ENCODE peak calls at places on chromosomes 12 and 14, in seven cellular contexts. One of them, this sample, is unnamed.

GRCh38 chr12:50514526-50515276 is 9.9 kb downstream of the DIP2B start:
- DNase-seq in activated gamma-delta T cell: no peak
- DNase-seq in T follicular helper cell: no peak
- DNase-seq in GM18507: no peak
- DNase-seq in stimulated activated CD8-positive, alpha-beta memory T cell treated with anti-CD3 and anti-CD28 coated beads, Interleukin-2, amount 100 ng/mL, for 48 hours: no peak
- DNase-seq in thoracic aorta: no peak
- DNase-seq in GM03348: no peak
- DNase-seq in this sample: no peak

GRCh38 chr12:69570000-69570516 is 15.2 kb upstream of the CCT2 start:
- DNase-seq in activated gamma-delta T cell: no peak
- DNase-seq in T follicular helper cell: no peak
- DNase-seq in GM18507: no peak
- DNase-seq in stimulated activated CD8-positive, alpha-beta memory T cell treated with anti-CD3 and anti-CD28 coated beads, Interleukin-2, amount 100 ng/mL, for 48 hours: no peak
- DNase-seq in thoracic aorta: no peak
- DNase-seq in GM03348: peak
- DNase-seq in this sample: no peak

GRCh38 chr14:57052705-57053302 is 215.9 kb downstream of the EXOC5 start:
- DNase-seq in activated gamma-delta T cell: no peak
- DNase-seq in T follicular helper cell: no peak
- DNase-seq in GM18507: no peak
- DNase-seq in stimulated activated CD8-positive, alpha-beta memory T cell treated with anti-CD3 and anti-CD28 coated beads, Interleukin-2, amount 100 ng/mL, for 48 hours: no peak
- DNase-seq in thoracic aorta: no peak
- DNase-seq in GM03348: no peak
- DNase-seq in this sample: no peak

GRCh38 chr12:32074432-32074831 is 32.2 kb upstream of the BICD1 start:
- DNase-seq in activated gamma-delta T cell: no peak
- DNase-seq in T follicular helper cell: no peak
- DNase-seq in GM18507: no peak
- DNase-seq in stimulated activated CD8-positive, alpha-beta memory T cell treated with anti-CD3 and anti-CD28 coated beads, Interleukin-2, amount 100 ng/mL, for 48 hours: no peak
- DNase-seq in thoracic aorta: no peak
- DNase-seq in GM03348: no peak
- DNase-seq in this sample: no peak

GRCh38 chr14:75648066-75648838 is 12.4 kb downstream of the ERG28 start:
- DNase-seq in activated gamma-delta T cell: no peak
- DNase-seq in T follicular helper cell: no peak
- DNase-seq in GM18507: no peak
- DNase-seq in stimulated activated CD8-positive, alpha-beta memory T cell treated with anti-CD3 and anti-CD28 coated beads, Interleukin-2, amount 100 ng/mL, for 48 hours: no peak
- DNase-seq in thoracic aorta: no peak
- DNase-seq in GM03348: peak
- DNase-seq in this sample: no peak

GRCh38 chr14:77203611-77204456 is 22.2 kb downstream of the TMEM63C start:
- DNase-seq in activated gamma-delta T cell: no peak
- DNase-seq in T follicular helper cell: no peak
- DNase-seq in GM18507: no peak
- DNase-seq in stimulated activated CD8-positive, alpha-beta memory T cell treated with anti-CD3 and anti-CD28 coated beads, Interleukin-2, amount 100 ng/mL, for 48 hours: no peak
- DNase-seq in thoracic aorta: no peak
- DNase-seq in GM03348: no peak
- DNase-seq in this sample: no peak

GRCh38 chr12:100793182-100793581 is 1.4 kb upstream of the ANO4 start:
- DNase-seq in activated gamma-delta T cell: no peak
- DNase-seq in T follicular helper cell: no peak
- DNase-seq in GM18507: no peak
- DNase-seq in stimulated activated CD8-positive, alpha-beta memory T cell treated with anti-CD3 and anti-CD28 coated beads, Interleukin-2, amount 100 ng/mL, for 48 hours: no peak
- DNase-seq in thoracic aorta: no peak
- DNase-seq in GM03348: peak
- DNase-seq in this sample: no peak

GRCh38 chr12:57700317-57700716 is 6.4 kb downstream of the OS9 start:
- DNase-seq in activated gamma-delta T cell: no peak
- DNase-seq in T follicular helper cell: no peak
- DNase-seq in GM18507: no peak
- DNase-seq in stimulated activated CD8-positive, alpha-beta memory T cell treated with anti-CD3 and anti-CD28 coated beads, Interleukin-2, amount 100 ng/mL, for 48 hours: no peak
- DNase-seq in thoracic aorta: no peak
- DNase-seq in GM03348: no peak
- DNase-seq in this sample: no peak

GRCh38 chr14:74913986-74914573 is 9.0 kb downstream of the RPS6KL1 start:
- DNase-seq in activated gamma-delta T cell: no peak
- DNase-seq in T follicular helper cell: no peak
- DNase-seq in GM18507: no peak
- DNase-seq in stimulated activated CD8-positive, alpha-beta memory T cell treated with anti-CD3 and anti-CD28 coated beads, Interleukin-2, amount 100 ng/mL, for 48 hours: no peak
- DNase-seq in thoracic aorta: no peak
- DNase-seq in GM03348: peak
- DNase-seq in this sample: no peak

GRCh38 chr14:101444116-101444515 is 117.2 kb upstream of the DIO3 start:
- DNase-seq in activated gamma-delta T cell: no peak
- DNase-seq in T follicular helper cell: no peak
- DNase-seq in GM18507: no peak
- DNase-seq in stimulated activated CD8-positive, alpha-beta memory T cell treated with anti-CD3 and anti-CD28 coated beads, Interleukin-2, amount 100 ng/mL, for 48 hours: no peak
- DNase-seq in thoracic aorta: no peak
- DNase-seq in GM03348: peak
- DNase-seq in this sample: no peak

GRCh38 chr14:63902375-63902976 is 49.7 kb downstream of the SYNE2 start:
- DNase-seq in activated gamma-delta T cell: no peak
- DNase-seq in T follicular helper cell: no peak
- DNase-seq in GM18507: no peak
- DNase-seq in stimulated activated CD8-positive, alpha-beta memory T cell treated with anti-CD3 and anti-CD28 coated beads, Interleukin-2, amount 100 ng/mL, for 48 hours: no peak
- DNase-seq in thoracic aorta: no peak
- DNase-seq in GM03348: no peak
- DNase-seq in this sample: no peak

GRCh38 chr14:29800961-29801360 is 126.7 kb downstream of the PRKD1 start:
- DNase-seq in activated gamma-delta T cell: no peak
- DNase-seq in T follicular helper cell: no peak
- DNase-seq in GM18507: no peak
- DNase-seq in stimulated activated CD8-positive, alpha-beta memory T cell treated with anti-CD3 and anti-CD28 coated beads, Interleukin-2, amount 100 ng/mL, for 48 hours: no peak
- DNase-seq in thoracic aorta: no peak
- DNase-seq in GM03348: no peak
- DNase-seq in this sample: no peak

GRCh38 chr12:50985322-50985721 is 33.0 kb downstream of the HIGD1C start:
- DNase-seq in activated gamma-delta T cell: no peak
- DNase-seq in T follicular helper cell: no peak
- DNase-seq in GM18507: no peak
- DNase-seq in stimulated activated CD8-positive, alpha-beta memory T cell treated with anti-CD3 and anti-CD28 coated beads, Interleukin-2, amount 100 ng/mL, for 48 hours: no peak
- DNase-seq in thoracic aorta: no peak
- DNase-seq in GM03348: peak
- DNase-seq in this sample: no peak

GRCh38 chr12:50053583-50053982 is 3.8 kb upstream of the ASIC1 start:
- DNase-seq in activated gamma-delta T cell: no peak
- DNase-seq in T follicular helper cell: no peak
- DNase-seq in GM18507: no peak
- DNase-seq in stimulated activated CD8-positive, alpha-beta memory T cell treated with anti-CD3 and anti-CD28 coated beads, Interleukin-2, amount 100 ng/mL, for 48 hours: no peak
- DNase-seq in thoracic aorta: no peak
- DNase-seq in GM03348: no peak
- DNase-seq in this sample: no peak

GRCh38 chr12:93578221-93578620 is 5.7 kb downstream of the SOCS2 start:
- DNase-seq in activated gamma-delta T cell: no peak
- DNase-seq in T follicular helper cell: no peak
- DNase-seq in GM18507: no peak
- DNase-seq in stimulated activated CD8-positive, alpha-beta memory T cell treated with anti-CD3 and anti-CD28 coated beads, Interleukin-2, amount 100 ng/mL, for 48 hours: no peak
- DNase-seq in thoracic aorta: no peak
- DNase-seq in GM03348: no peak
- DNase-seq in this sample: no peak

GRCh38 chr12:43444940-43445564 is 107.0 kb downstream of the ADAMTS20 start:
- DNase-seq in activated gamma-delta T cell: no peak
- DNase-seq in T follicular helper cell: peak
- DNase-seq in GM18507: peak
- DNase-seq in stimulated activated CD8-positive, alpha-beta memory T cell treated with anti-CD3 and anti-CD28 coated beads, Interleukin-2, amount 100 ng/mL, for 48 hours: peak
- DNase-seq in thoracic aorta: no peak
- DNase-seq in GM03348: peak
- DNase-seq in this sample: peak

GRCh38 chr12:111791507-111791906 is 24.8 kb downstream of the ALDH2 start:
- DNase-seq in activated gamma-delta T cell: no peak
- DNase-seq in T follicular helper cell: no peak
- DNase-seq in GM18507: no peak
- DNase-seq in stimulated activated CD8-positive, alpha-beta memory T cell treated with anti-CD3 and anti-CD28 coated beads, Interleukin-2, amount 100 ng/mL, for 48 hours: no peak
- DNase-seq in thoracic aorta: no peak
- DNase-seq in GM03348: no peak
- DNase-seq in this sample: no peak

GRCh38 chr14:73662439-73663056 is 17.8 kb downstream of the DNAL1 start:
- DNase-seq in activated gamma-delta T cell: no peak
- DNase-seq in T follicular helper cell: no peak
- DNase-seq in GM18507: no peak
- DNase-seq in stimulated activated CD8-positive, alpha-beta memory T cell treated with anti-CD3 and anti-CD28 coated beads, Interleukin-2, amount 100 ng/mL, for 48 hours: no peak
- DNase-seq in thoracic aorta: no peak
- DNase-seq in GM03348: peak
- DNase-seq in this sample: no peak

GRCh38 chr12:56931474-56931978 is 2.7 kb downstream of the SDR9C7 start:
- DNase-seq in activated gamma-delta T cell: no peak
- DNase-seq in T follicular helper cell: no peak
- DNase-seq in GM18507: no peak
- DNase-seq in stimulated activated CD8-positive, alpha-beta memory T cell treated with anti-CD3 and anti-CD28 coated beads, Interleukin-2, amount 100 ng/mL, for 48 hours: no peak
- DNase-seq in thoracic aorta: no peak
- DNase-seq in GM03348: no peak
- DNase-seq in this sample: peak

GRCh38 chr12:47778842-47779241 is 5.8 kb downstream of the SLC48A1 start:
- DNase-seq in activated gamma-delta T cell: no peak
- DNase-seq in T follicular helper cell: no peak
- DNase-seq in GM18507: no peak
- DNase-seq in stimulated activated CD8-positive, alpha-beta memory T cell treated with anti-CD3 and anti-CD28 coated beads, Interleukin-2, amount 100 ng/mL, for 48 hours: no peak
- DNase-seq in thoracic aorta: no peak
- DNase-seq in GM03348: no peak
- DNase-seq in this sample: no peak

GRCh38 chr12:75714462-75715322 is 203.3 kb upstream of the KRR1 start:
- DNase-seq in activated gamma-delta T cell: no peak
- DNase-seq in T follicular helper cell: no peak
- DNase-seq in GM18507: no peak
- DNase-seq in stimulated activated CD8-positive, alpha-beta memory T cell treated with anti-CD3 and anti-CD28 coated beads, Interleukin-2, amount 100 ng/mL, for 48 hours: no peak
- DNase-seq in thoracic aorta: no peak
- DNase-seq in GM03348: no peak
- DNase-seq in this sample: no peak

GRCh38 chr12:88309546-88309945 is 167.4 kb downstream of the TMTC3 start:
- DNase-seq in activated gamma-delta T cell: no peak
- DNase-seq in T follicular helper cell: no peak
- DNase-seq in GM18507: no peak
- DNase-seq in stimulated activated CD8-positive, alpha-beta memory T cell treated with anti-CD3 and anti-CD28 coated beads, Interleukin-2, amount 100 ng/mL, for 48 hours: no peak
- DNase-seq in thoracic aorta: no peak
- DNase-seq in GM03348: no peak
- DNase-seq in this sample: no peak

GRCh38 chr14:90698379-90698869 is 117.8 kb downstream of the TTC7B start:
- DNase-seq in activated gamma-delta T cell: no peak
- DNase-seq in T follicular helper cell: no peak
- DNase-seq in GM18507: no peak
- DNase-seq in stimulated activated CD8-positive, alpha-beta memory T cell treated with anti-CD3 and anti-CD28 coated beads, Interleukin-2, amount 100 ng/mL, for 48 hours: no peak
- DNase-seq in thoracic aorta: no peak
- DNase-seq in GM03348: peak
- DNase-seq in this sample: no peak

GRCh38 chr12:64678835-64679234 is 68.5 kb downstream of the RASSF3 start:
- DNase-seq in activated gamma-delta T cell: no peak
- DNase-seq in T follicular helper cell: no peak
- DNase-seq in GM18507: no peak
- DNase-seq in stimulated activated CD8-positive, alpha-beta memory T cell treated with anti-CD3 and anti-CD28 coated beads, Interleukin-2, amount 100 ng/mL, for 48 hours: no peak
- DNase-seq in thoracic aorta: no peak
- DNase-seq in GM03348: no peak
- DNase-seq in this sample: peak

GRCh38 chr12:57716305-57716704 is 22.2 kb downstream of the AGAP2 start:
- DNase-seq in activated gamma-delta T cell: no peak
- DNase-seq in T follicular helper cell: no peak
- DNase-seq in GM18507: no peak
- DNase-seq in stimulated activated CD8-positive, alpha-beta memory T cell treated with anti-CD3 and anti-CD28 coated beads, Interleukin-2, amount 100 ng/mL, for 48 hours: no peak
- DNase-seq in thoracic aorta: no peak
- DNase-seq in GM03348: no peak
- DNase-seq in this sample: no peak

GRCh38 chr14:63764103-63764502 is 36.2 kb upstream of the SGPP1 start:
- DNase-seq in activated gamma-delta T cell: no peak
- DNase-seq in T follicular helper cell: no peak
- DNase-seq in GM18507: no peak
- DNase-seq in stimulated activated CD8-positive, alpha-beta memory T cell treated with anti-CD3 and anti-CD28 coated beads, Interleukin-2, amount 100 ng/mL, for 48 hours: no peak
- DNase-seq in thoracic aorta: no peak
- DNase-seq in GM03348: no peak
- DNase-seq in this sample: no peak

GRCh38 chr14:93737574-93737973 is 50.7 kb downstream of the PRIMA1 start:
- DNase-seq in activated gamma-delta T cell: no peak
- DNase-seq in T follicular helper cell: no peak
- DNase-seq in GM18507: no peak
- DNase-seq in stimulated activated CD8-positive, alpha-beta memory T cell treated with anti-CD3 and anti-CD28 coated beads, Interleukin-2, amount 100 ng/mL, for 48 hours: no peak
- DNase-seq in thoracic aorta: no peak
- DNase-seq in GM03348: no peak
- DNase-seq in this sample: no peak

GRCh38 chr14:71995741-71996140 is 63.5 kb downstream of the RGS6 start:
- DNase-seq in activated gamma-delta T cell: no peak
- DNase-seq in T follicular helper cell: no peak
- DNase-seq in GM18507: no peak
- DNase-seq in stimulated activated CD8-positive, alpha-beta memory T cell treated with anti-CD3 and anti-CD28 coated beads, Interleukin-2, amount 100 ng/mL, for 48 hours: no peak
- DNase-seq in thoracic aorta: no peak
- DNase-seq in GM03348: no peak
- DNase-seq in this sample: no peak

GRCh38 chr14:75518625-75519024 is 3.6 kb upstream of the BATF start:
- DNase-seq in activated gamma-delta T cell: no peak
- DNase-seq in T follicular helper cell: peak
- DNase-seq in GM18507: no peak
- DNase-seq in stimulated activated CD8-positive, alpha-beta memory T cell treated with anti-CD3 and anti-CD28 coated beads, Interleukin-2, amount 100 ng/mL, for 48 hours: no peak
- DNase-seq in thoracic aorta: no peak
- DNase-seq in GM03348: no peak
- DNase-seq in this sample: no peak

GRCh38 chr12:106599302-106599701 is 16.5 kb downstream of the RFX4 start:
- DNase-seq in activated gamma-delta T cell: no peak
- DNase-seq in T follicular helper cell: no peak
- DNase-seq in GM18507: no peak
- DNase-seq in stimulated activated CD8-positive, alpha-beta memory T cell treated with anti-CD3 and anti-CD28 coated beads, Interleukin-2, amount 100 ng/mL, for 48 hours: no peak
- DNase-seq in thoracic aorta: no peak
- DNase-seq in GM03348: no peak
- DNase-seq in this sample: no peak

GRCh38 chr14:95196268-95196667 is 38.9 kb upstream of the DICER1 start:
- DNase-seq in activated gamma-delta T cell: no peak
- DNase-seq in T follicular helper cell: no peak
- DNase-seq in GM18507: peak
- DNase-seq in stimulated activated CD8-positive, alpha-beta memory T cell treated with anti-CD3 and anti-CD28 coated beads, Interleukin-2, amount 100 ng/mL, for 48 hours: no peak
- DNase-seq in thoracic aorta: no peak
- DNase-seq in GM03348: peak
- DNase-seq in this sample: peak

GRCh38 chr12:23888396-23889068 is 60.9 kb downstream of the SOX5 start:
- DNase-seq in activated gamma-delta T cell: no peak
- DNase-seq in T follicular helper cell: no peak
- DNase-seq in GM18507: no peak
- DNase-seq in stimulated activated CD8-positive, alpha-beta memory T cell treated with anti-CD3 and anti-CD28 coated beads, Interleukin-2, amount 100 ng/mL, for 48 hours: no peak
- DNase-seq in thoracic aorta: no peak
- DNase-seq in GM03348: no peak
- DNase-seq in this sample: no peak

GRCh38 chr12:40034712-40035111 is 71.2 kb downstream of the SLC2A13 start:
- DNase-seq in activated gamma-delta T cell: no peak
- DNase-seq in T follicular helper cell: no peak
- DNase-seq in GM18507: no peak
- DNase-seq in stimulated activated CD8-positive, alpha-beta memory T cell treated with anti-CD3 and anti-CD28 coated beads, Interleukin-2, amount 100 ng/mL, for 48 hours: no peak
- DNase-seq in thoracic aorta: no peak
- DNase-seq in GM03348: no peak
- DNase-seq in this sample: no peak

GRCh38 chr12:62523619-62524018 is 57.0 kb downstream of the MON2 start:
- DNase-seq in activated gamma-delta T cell: no peak
- DNase-seq in T follicular helper cell: no peak
- DNase-seq in GM18507: no peak
- DNase-seq in stimulated activated CD8-positive, alpha-beta memory T cell treated with anti-CD3 and anti-CD28 coated beads, Interleukin-2, amount 100 ng/mL, for 48 hours: no peak
- DNase-seq in thoracic aorta: no peak
- DNase-seq in GM03348: no peak
- DNase-seq in this sample: no peak

GRCh38 chr12:52023182-52023975 is 16.6 kb downstream of the TAMALIN start:
- DNase-seq in activated gamma-delta T cell: peak
- DNase-seq in T follicular helper cell: peak
- DNase-seq in GM18507: peak
- DNase-seq in stimulated activated CD8-positive, alpha-beta memory T cell treated with anti-CD3 and anti-CD28 coated beads, Interleukin-2, amount 100 ng/mL, for 48 hours: peak
- DNase-seq in thoracic aorta: peak
- DNase-seq in GM03348: peak
- DNase-seq in this sample: peak

GRCh38 chr12:58917699-58918334 is 2.5 kb downstream of the LRIG3 start:
- DNase-seq in activated gamma-delta T cell: no peak
- DNase-seq in T follicular helper cell: no peak
- DNase-seq in GM18507: no peak
- DNase-seq in stimulated activated CD8-positive, alpha-beta memory T cell treated with anti-CD3 and anti-CD28 coated beads, Interleukin-2, amount 100 ng/mL, for 48 hours: no peak
- DNase-seq in thoracic aorta: no peak
- DNase-seq in GM03348: no peak
- DNase-seq in this sample: no peak

GRCh38 chr12:121620328-121620891 is 5.9 kb upstream of the ORAI1 start:
- DNase-seq in activated gamma-delta T cell: no peak
- DNase-seq in T follicular helper cell: no peak
- DNase-seq in GM18507: no peak
- DNase-seq in stimulated activated CD8-positive, alpha-beta memory T cell treated with anti-CD3 and anti-CD28 coated beads, Interleukin-2, amount 100 ng/mL, for 48 hours: no peak
- DNase-seq in thoracic aorta: no peak
- DNase-seq in GM03348: no peak
- DNase-seq in this sample: no peak

GRCh38 chr12:108634225-108634795 is 616 bp upstream of the SELPLG start:
- DNase-seq in activated gamma-delta T cell: no peak
- DNase-seq in T follicular helper cell: no peak
- DNase-seq in GM18507: no peak
- DNase-seq in stimulated activated CD8-positive, alpha-beta memory T cell treated with anti-CD3 and anti-CD28 coated beads, Interleukin-2, amount 100 ng/mL, for 48 hours: no peak
- DNase-seq in thoracic aorta: no peak
- DNase-seq in GM03348: no peak
- DNase-seq in this sample: peak